ENCODE peak calls at places on chromosomes 1 and 21, in four cellular contexts. J, I, C and Q are unnamed samples.

GRCh38 chr1:41500378-41500777 is 15.9 kb upstream of the EDN2 start:
- DNase-seq in J (peak; percentile 93), I (peak; percentile 87), C (no peak), Q (no peak)

GRCh38 chr1:102687383-102687782 is 420.9 kb downstream of the COL11A1 start:
- DNase-seq in J (no peak), I (no peak), C (no peak), Q (no peak)

GRCh38 chr1:151193856-151194255 is 3.9 kb upstream of the VPS72 start:
- DNase-seq in C (no peak), J (no peak), I (no peak), Q (no peak)

GRCh38 chr1:30165116-30165515 is 558.3 kb downstream of the MATN1 start:
- DNase-seq in J (no peak), C (no peak), I (no peak), Q (no peak)

GRCh38 chr1:20147846-20148570 is 8.9 kb downstream of the PLA2G2F start:
- DNase-seq in C (no peak), J (peak; percentile 58), I (no peak), Q (no peak)

GRCh38 chr1:4778056-4778455 is 123.6 kb downstream of the AJAP1 start:
- DNase-seq in C (peak; percentile 18), J (no peak), I (no peak), Q (peak; percentile 32)

GRCh38 chr1:38463074-38463473 is 396.5 kb downstream of the RRAGC start:
- DNase-seq in I (no peak), C (no peak), J (no peak), Q (no peak)

GRCh38 chr1:109771712-109772657 is 8.3 kb upstream of the EPS8L3 start:
- DNase-seq in J (peak; percentile 34), C (no peak), I (no peak), Q (no peak)

GRCh38 chr1:151401125-151401788 is 1.9 kb downstream of the PSMB4 start:
- DNase-seq in C (no peak), I (no peak), J (no peak), Q (no peak)

GRCh38 chr1:190540366-190540765 is 62.7 kb upstream of the BRINP3 start:
- DNase-seq in C (no peak), J (no peak), I (no peak), Q (no peak)

GRCh38 chr1:47382399-47382983 is 33.6 kb upstream of the FOXE3 start:
- DNase-seq in C (no peak), J (no peak), I (no peak), Q (no peak)

GRCh38 chr1:44511769-44512168 is 106.7 kb downstream of the RNF220 start:
- DNase-seq in I (no peak), C (no peak), J (no peak), Q (no peak)

GRCh38 chr1:39687243-39687642 is 4.0 kb downstream of the HPCAL4 start:
- DNase-seq in J (no peak), C (no peak), I (no peak), Q (peak; percentile 43)

GRCh38 chr21:46110499-46111192 is 12.7 kb downstream of the COL6A2 start:
- DNase-seq in I (peak; percentile 28), C (peak; percentile 7), J (peak; percentile 39), Q (no peak)

GRCh38 chr1:41860214-41860613 is 58.5 kb downstream of the HIVEP3 start:
- DNase-seq in C (no peak), I (no peak), J (no peak), Q (no peak)

GRCh38 chr1:226655251-226656163 is 83.6 kb downstream of the ITPKB start:
- DNase-seq in I (no peak), C (no peak), J (peak; percentile 68), Q (no peak)

GRCh38 chr1:226653311-226653921 is 85.7 kb downstream of the ITPKB start:
- DNase-seq in C (no peak), J (peak; percentile 62), I (no peak), Q (no peak)

GRCh38 chr1:226654508-226655124 is 84.5 kb downstream of the ITPKB start:
- DNase-seq in J (peak; percentile 51), C (no peak), I (no peak), Q (no peak)

GRCh38 chr1:226652613-226653012 is 86.5 kb downstream of the ITPKB start:
- DNase-seq in C (no peak), J (peak; percentile 57), I (no peak), Q (no peak)

DNA sequence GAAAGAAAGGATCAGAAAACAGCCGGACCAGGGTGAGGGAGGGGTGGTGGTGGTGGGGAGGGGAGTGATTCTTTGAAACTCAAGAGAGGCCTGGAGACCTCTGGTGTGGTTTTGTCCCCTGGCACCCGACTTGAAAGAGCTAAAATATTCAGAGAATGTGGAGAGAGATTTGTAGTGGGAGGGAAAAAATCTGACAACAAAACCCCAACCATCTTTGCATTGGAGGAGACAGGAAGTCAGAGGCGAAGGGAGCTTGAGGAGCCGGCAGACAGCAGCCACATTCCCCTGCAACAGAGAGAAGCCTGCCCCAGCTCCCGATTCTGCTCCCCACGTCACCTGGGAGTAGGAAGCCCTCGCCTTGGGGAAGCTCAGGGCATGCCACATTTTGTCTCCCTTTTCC is 85.0 kb downstream of the ITPKB start:
- DNase-seq in I (no peak), J (peak; percentile 49), C (no peak), Q (no peak)
- H3K27ac ChIP-seq in I (no peak overlapping the region), J (no peak overlapping the region), C (no peak overlapping the region), Q (no peak overlapping the region)

DNA sequence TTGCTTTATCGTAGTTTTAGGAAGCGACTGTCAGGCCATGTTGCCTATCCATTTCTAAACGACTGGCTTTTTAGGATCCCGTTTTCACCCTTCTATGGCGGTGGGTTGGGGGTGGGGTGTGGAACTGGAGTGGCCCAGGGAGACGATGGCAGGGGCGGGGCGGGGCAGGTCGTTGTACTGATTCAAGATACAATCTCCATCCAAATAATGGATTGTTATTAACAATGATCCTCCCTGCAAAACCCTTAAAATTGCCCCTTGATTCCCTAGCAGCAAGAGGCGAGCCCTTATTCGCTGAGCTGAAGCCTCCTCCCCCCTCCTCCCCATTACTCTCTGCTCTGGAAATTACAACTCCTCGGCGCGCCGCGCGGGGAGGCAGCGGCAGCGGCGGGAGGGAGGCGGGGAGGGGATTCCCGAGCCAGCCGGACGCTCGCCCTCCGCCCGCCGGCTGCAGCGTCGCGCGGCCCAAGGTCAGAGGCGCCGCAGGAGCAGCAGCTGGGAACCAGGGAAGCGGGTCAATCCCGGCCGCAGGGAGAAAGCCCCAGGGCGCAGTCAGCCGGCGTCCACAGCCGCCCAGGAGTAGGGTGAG is at the start of gene TRIM67:
- DNase-seq in I (no peak), J (no peak), C (no peak), Q (no peak)
- H3K27ac ChIP-seq in I (no peak within 1 kb of the TSS), J (no peak within 1 kb of the TSS), C (no peak within 1 kb of the TSS), Q (no peak within 1 kb of the TSS)

DNA sequence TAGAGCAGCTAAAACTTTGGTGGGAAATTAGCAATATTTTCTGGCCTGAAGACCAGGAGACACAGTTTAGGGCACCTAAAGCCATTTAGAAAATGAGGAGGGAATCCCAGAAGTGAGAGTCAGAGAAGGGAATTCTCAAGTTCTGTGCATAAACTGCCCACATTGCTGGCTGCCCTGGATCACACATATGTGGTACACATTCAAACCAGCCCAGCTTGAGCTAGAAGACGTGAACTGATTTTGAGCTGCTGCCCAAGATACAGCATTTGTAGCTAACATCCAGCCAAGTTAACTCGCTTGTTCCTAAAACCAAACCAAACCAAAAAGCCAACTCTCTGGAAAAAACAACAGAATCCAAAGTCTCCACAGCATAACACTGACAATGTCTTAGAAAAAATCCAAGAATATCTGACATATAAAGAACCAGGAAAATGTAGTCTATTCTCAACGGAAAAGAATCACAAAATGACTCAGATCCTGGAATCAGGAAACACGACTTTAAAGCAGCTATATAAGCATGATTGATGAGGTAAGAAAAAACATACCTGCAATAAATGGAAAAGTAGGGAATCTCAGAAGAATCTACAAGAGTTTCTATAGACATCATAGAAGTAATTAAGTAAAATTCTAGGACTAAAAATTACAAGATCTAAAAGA is 18.2 kb upstream of the QSOX1 start:
- DNase-seq in J (no peak), I (no peak), C (no peak), Q (no peak)
- H3K27ac ChIP-seq in J (no peak overlapping the region), I (no peak overlapping the region), C (no peak overlapping the region), Q (no peak overlapping the region)

GRCh38 chr1:156483397-156483796 is 17.2 kb downstream of the MEF2D start:
- DNase-seq in J (no peak), I (no peak), C (no peak), Q (no peak)
- H3K27ac ChIP-seq in J (no peak overlapping the region), I (no peak overlapping the region), C (no peak overlapping the region), Q (no peak overlapping the region)

GRCh38 chr1:110915804-110916203 is 42.9 kb downstream of the CD53 start:
- DNase-seq in C (no peak), J (no peak), I (no peak), Q (no peak)

GRCh38 chr1:110918016-110918415 is 45.1 kb downstream of the CD53 start:
- DNase-seq in J (no peak), C (no peak), I (no peak), Q (no peak)

GRCh38 chr1:110914676-110915075 is 41.7 kb downstream of the CD53 start:
- DNase-seq in I (no peak), J (no peak), C (no peak), Q (no peak)

GRCh38 chr1:110916274-110916668 is 43.3 kb downstream of the CD53 start:
- DNase-seq in I (no peak), C (no peak), J (no peak), Q (no peak)

GRCh38 chr1:110916669-110917306 is 43.8 kb downstream of the CD53 start:
- DNase-seq in I (no peak), J (no peak), C (no peak), Q (no peak)
- H3K27ac ChIP-seq in I (no peak overlapping the region), J (no peak overlapping the region), C (no peak overlapping the region), Q (no peak overlapping the region)

DNA sequence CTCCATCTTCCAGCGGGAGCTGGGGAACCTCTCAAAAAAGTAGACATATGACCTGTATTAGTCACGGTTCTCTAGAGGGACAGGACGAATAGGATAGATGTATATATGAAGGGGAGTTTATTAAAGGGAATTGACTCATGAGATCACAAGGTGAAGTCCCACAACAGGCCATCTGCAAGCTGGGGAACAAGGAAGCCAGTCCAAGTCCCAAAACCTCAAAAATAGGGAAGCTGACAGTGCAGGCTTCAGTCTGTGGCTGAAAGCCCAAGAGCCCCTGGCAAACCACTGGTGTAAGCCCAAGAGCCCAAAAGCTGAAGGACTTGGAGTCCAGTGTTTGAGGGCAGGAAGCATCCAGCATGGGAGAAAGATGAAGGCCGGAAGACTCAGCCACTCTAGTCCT is 19.5 kb downstream of the OLIG1 start:
- DNase-seq in I (no peak), C (peak; percentile 16), J (no peak), Q (no peak)
- H3K27ac ChIP-seq in I (no peak overlapping the region), C (no peak overlapping the region), J (no peak overlapping the region), Q (no peak overlapping the region)

DNA sequence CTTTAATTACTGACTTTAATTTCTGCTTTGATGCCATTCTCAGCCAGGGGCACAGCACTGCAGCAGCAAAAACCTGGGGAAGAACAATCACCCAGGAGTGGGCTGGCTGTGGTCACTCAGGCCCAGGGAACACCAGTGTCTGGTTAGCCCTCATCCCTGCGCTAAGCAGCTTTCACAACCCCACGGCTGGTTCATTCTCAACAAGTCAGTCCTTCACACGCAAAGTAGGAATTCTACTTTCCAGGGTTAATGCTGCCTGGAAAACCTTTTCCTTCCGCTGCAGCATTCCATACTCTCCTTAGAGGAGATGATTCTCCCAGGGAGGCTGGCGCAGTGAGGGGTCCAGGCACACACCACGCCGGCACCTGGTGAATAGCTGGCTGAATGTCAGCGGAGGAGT is 24.3 kb upstream of the KCNE1 start:
- DNase-seq in C (no peak), J (no peak), I (no peak), Q (no peak)
- H3K27ac ChIP-seq in C (peak overlapping the region; percentile 72), J (no peak overlapping the region), I (peak overlapping the region; percentile 75), Q (no peak overlapping the region)